ENCODE peak calls at places on chromosomes 4 and X, in four cellular contexts. One of them, this sample, is unnamed.
A peak's percentile ranks its signal among the peaks of the same experiment; 100 is the strongest.

GRCh38 chr4:75919914-75920313 is 17.7 kb upstream of the PPEF2 start:
- DNase-seq in lung microvascular endothelial cell: peak; percentile 48
- DNase-seq in WTC11: no peak
- DNase-seq in right atrium auricular region: no peak
- DNase-seq in this sample: no peak

GRCh38 chrX:24395775-24396174 is 35.3 kb downstream of the SUPT20HL1 start:
- DNase-seq in lung microvascular endothelial cell: peak; percentile 85
- DNase-seq in WTC11: peak; percentile 16
- DNase-seq in right atrium auricular region: no peak
- DNase-seq in this sample: no peak

GRCh38 chr4:20253799-20254409 is 2.2 kb downstream of the SLIT2 start:
- DNase-seq in lung microvascular endothelial cell: no peak
- DNase-seq in WTC11: peak; percentile 24
- DNase-seq in right atrium auricular region: no peak
- DNase-seq in this sample: peak; percentile 86

GRCh38 chr4:16140520-16141249 is 56.9 kb upstream of the PROM1 start:
- DNase-seq in lung microvascular endothelial cell: peak; percentile 23
- DNase-seq in WTC11: no peak
- DNase-seq in right atrium auricular region: no peak
- DNase-seq in this sample: no peak

GRCh38 chr4:94621491-94622080 is 136.2 kb upstream of the BMPR1B start:
- DNase-seq in lung microvascular endothelial cell: peak; percentile 72
- DNase-seq in WTC11: no peak
- DNase-seq in right atrium auricular region: no peak
- DNase-seq in this sample: no peak

GRCh38 chr4:65670331-65671031 is at the start of gene EPHA5:
- DNase-seq in lung microvascular endothelial cell: peak; percentile 16
- DNase-seq in WTC11: peak; percentile 85
- DNase-seq in right atrium auricular region: peak; percentile 69
- DNase-seq in this sample: peak; percentile 97

GRCh38 chr4:8847764-8848163 is 23.9 kb downstream of the HMX1 start:
- DNase-seq in lung microvascular endothelial cell: no peak
- DNase-seq in WTC11: no peak
- DNase-seq in right atrium auricular region: no peak
- DNase-seq in this sample: peak; percentile 42

GRCh38 chrX:69614896-69615295 is 1.0 kb upstream of the EDA start:
- DNase-seq in lung microvascular endothelial cell: no peak
- DNase-seq in WTC11: no peak
- DNase-seq in right atrium auricular region: no peak
- DNase-seq in this sample: no peak

GRCh38 chr4:153383131-153383530 is 38.6 kb downstream of the MND1 start:
- DNase-seq in lung microvascular endothelial cell: peak; percentile 92
- DNase-seq in WTC11: no peak
- DNase-seq in right atrium auricular region: no peak
- DNase-seq in this sample: no peak

GRCh38 chrX:22575161-22575845 is 302.6 kb downstream of the CBLL2 start:
- DNase-seq in lung microvascular endothelial cell: no peak
- DNase-seq in WTC11: no peak
- DNase-seq in right atrium auricular region: no peak
- DNase-seq in this sample: no peak

GRCh38 chr4:100540156-100540555 is 22.3 kb upstream of the EMCN start:
- DNase-seq in lung microvascular endothelial cell: no peak
- DNase-seq in WTC11: no peak
- DNase-seq in right atrium auricular region: no peak
- DNase-seq in this sample: no peak

GRCh38 chrX:386768-387575 is at the start of gene PPP2R3B:
- DNase-seq in lung microvascular endothelial cell: peak; percentile 100
- DNase-seq in WTC11: peak; percentile 99
- DNase-seq in right atrium auricular region: peak; percentile 97
- DNase-seq in this sample: peak; percentile 100

GRCh38 chr4:42588909-42589308 is 68.0 kb downstream of the ATP8A1 start:
- DNase-seq in lung microvascular endothelial cell: no peak
- DNase-seq in WTC11: no peak
- DNase-seq in right atrium auricular region: no peak
- DNase-seq in this sample: no peak

GRCh38 chr4:109359040-109359646 is 56.7 kb upstream of the COL25A1 start:
- DNase-seq in lung microvascular endothelial cell: no peak
- DNase-seq in WTC11: no peak
- DNase-seq in right atrium auricular region: no peak
- DNase-seq in this sample: no peak

GRCh38 chrX:16239211-16239610 is 71.9 kb downstream of the MAGEB17 start:
- DNase-seq in lung microvascular endothelial cell: no peak
- DNase-seq in WTC11: no peak
- DNase-seq in right atrium auricular region: no peak
- DNase-seq in this sample: no peak

GRCh38 chr4:183395395-183395794 is 49.0 kb upstream of the CDKN2AIP start:
- DNase-seq in lung microvascular endothelial cell: no peak
- DNase-seq in WTC11: no peak
- DNase-seq in right atrium auricular region: no peak
- DNase-seq in this sample: no peak

GRCh38 chr4:4555916-4556315 is 14.1 kb upstream of the STX18 start:
- DNase-seq in lung microvascular endothelial cell: no peak
- DNase-seq in WTC11: no peak
- DNase-seq in right atrium auricular region: no peak
- DNase-seq in this sample: no peak

GRCh38 chrX:76279007-76279406 is 106.1 kb downstream of the PBDC1 start:
- DNase-seq in lung microvascular endothelial cell: peak; percentile 69
- DNase-seq in WTC11: peak; percentile 47
- DNase-seq in right atrium auricular region: no peak
- DNase-seq in this sample: no peak

GRCh38 chrX:56783450-56783831 is 54.4 kb downstream of the NBDY start:
- DNase-seq in lung microvascular endothelial cell: peak; percentile 91
- DNase-seq in WTC11: peak; percentile 20
- DNase-seq in right atrium auricular region: peak; percentile 78
- DNase-seq in this sample: no peak

GRCh38 chrX:132612990-132613564 is 124.2 kb upstream of the MBNL3 start:
- DNase-seq in lung microvascular endothelial cell: peak; percentile 58
- DNase-seq in WTC11: peak; percentile 51
- DNase-seq in right atrium auricular region: no peak
- DNase-seq in this sample: no peak

GRCh38 chrX:18620349-18620748 is 51.6 kb downstream of the RS1 start:
- DNase-seq in lung microvascular endothelial cell: no peak
- DNase-seq in WTC11: no peak
- DNase-seq in right atrium auricular region: no peak
- DNase-seq in this sample: no peak

GRCh38 chr4:24625091-24625490 is 40.7 kb upstream of the DHX15 start:
- DNase-seq in lung microvascular endothelial cell: no peak
- DNase-seq in WTC11: no peak
- DNase-seq in right atrium auricular region: no peak
- DNase-seq in this sample: no peak

GRCh38 chr4:88012652-88013051 is 5.2 kb downstream of the PKD2 start:
- DNase-seq in lung microvascular endothelial cell: no peak
- DNase-seq in WTC11: no peak
- DNase-seq in right atrium auricular region: no peak
- DNase-seq in this sample: no peak

This sample was measured in osteocyte.